ENCODE peak calls at places on chromosomes 11 and 22, in six cellular contexts. L, E, F, Q, O and B are unnamed samples.

GRCh38 chr11:134513585-134514120 is 101.6 kb upstream of the B3GAT1 start:
- DNase-seq in F (no peak), Q (no peak), E (no peak), L (no peak), O (no peak), B (no peak)

GRCh38 chr11:72591785-72592490 is 82.3 kb downstream of the PDE2A start:
- DNase-seq in O (no peak), E (peak), F (no peak), L (no peak), Q (no peak), B (no peak)

GRCh38 chr11:132361011-132361550 is 990.7 kb downstream of the NTM start:
- DNase-seq in E (no peak), L (no peak), Q (no peak), F (no peak), O (no peak), B (no peak)

GRCh38 chr11:2464451-2465165 is 19.8 kb downstream of the KCNQ1 start:
- DNase-seq in L (no peak), Q (no peak), F (no peak), O (no peak), E (no peak), B (no peak)

GRCh38 chr11:130601764-130602163 is 153.3 kb downstream of the ADAMTS15 start:
- DNase-seq in Q (no peak), E (no peak), O (no peak), L (no peak), F (no peak), B (no peak)

GRCh38 chr22:39494471-39495120 is 7.5 kb upstream of the MIEF1 start:
- DNase-seq in O (no peak), F (peak), Q (no peak), L (no peak), E (no peak), B (no peak)

GRCh38 chr11:106656646-106657045 is 361.6 kb downstream of the GUCY1A2 start:
- DNase-seq in Q (peak), O (peak), L (peak), F (peak), E (no peak), B (no peak)

GRCh38 chr22:34080501-34080900 is 160.2 kb upstream of the LARGE1 start:
- DNase-seq in Q (no peak), O (no peak), F (no peak), E (no peak), L (no peak), B (no peak)

GRCh38 chr11:130868087-130868486 is 48.2 kb downstream of the SNX19 start:
- DNase-seq in E (no peak), F (no peak), O (no peak), Q (no peak), L (no peak), B (no peak)

GRCh38 chr11:119520966-119521365 is 98.0 kb upstream of the THY1 start:
- DNase-seq in E (no peak), Q (no peak), L (no peak), O (no peak), F (no peak), B (no peak)

GRCh38 chr11:15589070-15589626 is 474.4 kb downstream of the INSC start:
- DNase-seq in E (no peak), L (no peak), Q (no peak), F (no peak), O (no peak), B (no peak)

GRCh38 chr11:75582935-75583709 is 21.1 kb downstream of the SERPINH1 start:
- DNase-seq in L (peak), E (peak), Q (peak), O (no peak), F (peak), B (no peak)

GRCh38 chr11:122837528-122838346 is 563 bp upstream of the CRTAM start:
- DNase-seq in O (no peak), L (no peak), F (no peak), Q (no peak), E (no peak), B (no peak)

GRCh38 chr22:24938741-24939341 is 7.7 kb downstream of the LHFPL7 start:
- DNase-seq in Q (peak), L (peak), O (no peak), E (peak), F (no peak), B (no peak)

GRCh38 chr22:29212738-29213137 is 7.0 kb downstream of the EMID1 start:
- DNase-seq in Q (no peak), L (no peak), O (no peak), E (no peak), F (no peak), B (no peak)

GRCh38 chr22:47446331-47446730 is 683.9 kb downstream of the TBC1D22A start:
- DNase-seq in L (no peak), E (no peak), O (no peak), Q (no peak), F (no peak), B (no peak)

GRCh38 chr22:46317646-46318045 is 17.9 kb upstream of the TRMU start:
- DNase-seq in E (no peak), F (no peak), Q (no peak), L (no peak), O (no peak), B (no peak)

GRCh38 chr11:2572491-2573239 is 127.1 kb downstream of the KCNQ1OT1 start:
- DNase-seq in L (no peak), Q (no peak), F (no peak), E (no peak), O (no peak), B (no peak)

GRCh38 chr11:64745219-64745522 is 1.2 kb upstream of the RASGRP2 start:
- DNase-seq in Q (no peak), E (peak), O (no peak), F (no peak), L (no peak), B (no peak)

GRCh38 chr22:28815729-28816128 is 15.4 kb upstream of the XBP1 start:
- DNase-seq in O (no peak), E (no peak), Q (no peak), L (no peak), F (no peak), B (no peak)

GRCh38 chr11:130652671-130653335 is 204.4 kb downstream of the ADAMTS15 start:
- DNase-seq in F (peak), E (no peak), O (no peak), L (no peak), Q (peak), B (peak)

GRCh38 chr22:19056951-19057401 is 65.2 kb downstream of the DGCR2 start:
- DNase-seq in E (no peak), O (no peak), Q (no peak), F (no peak), L (no peak), B (no peak)

GRCh38 chr11:113389288-113389687 is 1.7 kb downstream of the ANKK1 start:
- DNase-seq in O (no peak), E (no peak), F (no peak), L (no peak), Q (no peak), B (no peak)

GRCh38 chr11:67561971-67562560 is 21.5 kb upstream of the GSTP1 start:
- DNase-seq in Q (peak), O (no peak), F (no peak), E (no peak), L (peak), B (no peak)

GRCh38 chr22:31550871-31551370 is 54.6 kb downstream of the SFI1 start:
- DNase-seq in O (no peak), Q (no peak), F (no peak), L (no peak), E (no peak), B (no peak)

GRCh38 chr22:41289681-41290080 is 3.7 kb upstream of the RANGAP1 start:
- DNase-seq in O (no peak), L (no peak), E (no peak), F (no peak), Q (peak), B (no peak)

GRCh38 chr11:34531663-34532062 is 18.1 kb upstream of the ELF5 start:
- DNase-seq in E (no peak), Q (no peak), L (peak), F (no peak), O (no peak), B (no peak)

GRCh38 chr11:111422494-111423249 is 43.6 kb upstream of the POU2AF1 start:
- DNase-seq in L (peak), F (no peak), Q (peak), O (no peak), E (peak), B (no peak)

GRCh38 chr22:37850801-37851200 is 1.6 kb downstream of the EIF3L start:
- DNase-seq in O (no peak), L (no peak), E (no peak), F (no peak), Q (no peak), B (no peak)
- H3K4me3 ChIP-seq in O (peak), L (peak), E (no peak), F (no peak), Q (no peak), B (no peak)

GRCh38 chr22:44335903-44336803 is 23.4 kb upstream of the SHISAL1 start:
- DNase-seq in Q (no peak), E (no peak), F (no peak), L (peak), O (no peak), B (no peak)
- TF ChIP-seq CTCF in Q (no peak), E (no peak), F (no peak), L (peak), O (no peak), B (peak)

GRCh38 chr11:43922295-43922648 is 20.2 kb upstream of the C11orf96 start:
- DNase-seq in L (no peak), Q (no peak), E (no peak), O (no peak), F (no peak), B (no peak)

GRCh38 chr11:43922974-43923326 is 19.5 kb upstream of the C11orf96 start:
- DNase-seq in E (no peak), L (no peak), Q (no peak), F (no peak), O (no peak), B (no peak)

GRCh38 chr11:43921561-43922294 is 20.7 kb upstream of the C11orf96 start:
- DNase-seq in O (no peak), L (no peak), F (no peak), Q (no peak), E (no peak), B (no peak)

GRCh38 chr11:43919852-43920597 is 22.4 kb upstream of the C11orf96 start:
- DNase-seq in O (no peak), E (no peak), Q (peak), F (no peak), L (no peak), B (no peak)

DNA sequence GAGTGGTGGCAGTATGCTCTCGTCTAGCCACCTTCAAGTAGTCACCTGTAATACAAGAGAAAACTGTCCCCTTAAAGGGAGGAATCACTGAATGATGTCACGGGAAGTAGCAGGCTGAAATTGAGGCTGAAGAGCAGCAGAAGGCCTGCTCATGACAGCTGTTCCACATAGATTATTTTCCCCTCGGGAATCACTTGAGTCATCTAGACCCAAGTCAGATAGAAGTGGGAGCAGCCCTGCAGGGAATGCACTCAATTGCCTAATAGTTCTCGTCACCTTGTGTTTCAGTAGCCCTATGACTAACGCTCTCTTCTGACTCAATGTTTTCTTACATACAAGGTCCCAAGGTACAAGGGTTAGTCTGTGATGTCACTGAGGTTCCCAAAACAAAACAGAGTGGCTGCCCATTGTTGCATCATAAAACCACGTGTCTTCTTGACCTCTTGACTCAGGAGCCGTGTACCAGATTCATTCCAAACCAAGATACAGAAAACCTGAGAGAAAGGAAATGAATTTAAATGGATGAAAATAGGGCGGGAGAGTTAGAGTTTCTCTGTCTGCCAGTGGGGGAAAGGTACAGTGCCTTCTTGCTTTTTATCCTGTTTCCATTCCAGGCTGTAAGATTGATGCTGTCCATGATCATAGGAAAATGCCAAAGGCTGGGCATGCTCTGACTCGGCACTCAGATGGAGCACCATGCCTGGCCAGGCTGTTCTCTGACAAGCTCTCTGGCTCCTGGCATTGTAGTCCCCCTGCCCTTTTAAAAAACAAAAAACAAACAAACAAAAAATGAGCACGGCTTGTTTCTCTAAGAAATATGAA is 21.6 kb upstream of the C11orf96 start:
- DNase-seq in F (peak), Q (peak), O (peak), E (no peak), L (peak), B (peak)
- H3K4me3 ChIP-seq in F (no peak), Q (no peak), O (no peak), E (no peak), L (no peak), B (no peak)

GRCh38 chr11:120815260-120816100 is 208.4 kb upstream of the TBCEL start:
- DNase-seq in Q (no peak), O (no peak), L (peak), F (no peak), E (no peak), B (no peak)
- TF ChIP-seq CTCF in Q (no peak), O (no peak), L (no peak), F (no peak), E (no peak), B (no peak)

GRCh38 chr11:18790820-18791174 is 801 bp downstream of the PTPN5 start:
- DNase-seq in L (no peak), Q (no peak), O (no peak), E (no peak), F (no peak), B (no peak)
- H3K4me3 ChIP-seq in L (no peak), Q (no peak), O (no peak), E (no peak), F (no peak), B (no peak)

GRCh38 chr11:6437423-6437822 is 3.4 kb downstream of the HPX start:
- DNase-seq in E (no peak), O (no peak), F (no peak), Q (no peak), L (no peak), B (no peak)
- TF ChIP-seq CTCF in E (no peak), O (no peak), F (no peak), Q (no peak), L (no peak), B (no peak)